ENCODE peak calls at places on chromosome 19, in six cellular contexts. V, C, F, B, A and O are unnamed samples.

GRCh38 chr19:48539503-48540096 is 12.4 kb upstream of the SULT2B1 start:
- DNase-seq in A (peak; percentile 30), C (no peak), B (no peak), V (peak; percentile 62), F (no peak), O (no peak)

GRCh38 chr19:8910775-8911414 is 78.7 kb downstream of the MBD3L1 start:
- DNase-seq in V (no peak), F (no peak), A (no peak), C (no peak), B (no peak), O (no peak)

GRCh38 chr19:6761053-6761676 is 6.1 kb downstream of the SH2D3A start:
- DNase-seq in V (no peak), B (no peak), A (peak; percentile 7), C (no peak), F (no peak), O (no peak)

GRCh38 chr19:9381367-9381785 is 18.6 kb downstream of the ZNF177 start:
- DNase-seq in B (no peak), A (no peak), C (no peak), F (no peak), V (no peak), O (no peak)

GRCh38 chr19:17784201-17785008 is 10.5 kb upstream of the B3GNT3 start:
- DNase-seq in A (peak; percentile 73), B (peak; percentile 55), V (peak; percentile 83), F (peak; percentile 50), C (peak; percentile 33), O (peak; percentile 62)

GRCh38 chr19:13100031-13100588 is 2.5 kb downstream of the LYL1 start:
- DNase-seq in C (no peak), B (peak; percentile 48), A (no peak), F (peak; percentile 44), V (no peak), O (peak; percentile 31)

GRCh38 chr19:13013649-13014048 is 18.4 kb downstream of the NFIX start:
- DNase-seq in B (no peak), C (peak; percentile 51), V (no peak), A (no peak), F (no peak), O (no peak)

GRCh38 chr19:38162632-38163031 is 61.4 kb downstream of the DPF1 start:
- DNase-seq in F (no peak), A (no peak), B (no peak), C (no peak), V (no peak), O (no peak)

GRCh38 chr19:15456871-15457700 is 7.3 kb downstream of the RASAL3 start:
- DNase-seq in V (no peak), F (no peak), B (no peak), A (no peak), C (no peak), O (no peak)

GRCh38 chr19:46081928-46082727 is 41.3 kb upstream of the IGFL4 start:
- DNase-seq in F (no peak), A (no peak), B (no peak), V (no peak), C (no peak), O (no peak)

GRCh38 chr19:2578391-2578826 is 102.5 kb downstream of the GADD45B start:
- DNase-seq in F (no peak), V (peak; percentile 69), C (no peak), B (no peak), A (no peak), O (no peak)

GRCh38 chr19:20325151-20325550 is 158.1 kb downstream of the ZNF486 start:
- DNase-seq in F (no peak), B (no peak), C (no peak), V (no peak), A (no peak), O (no peak)

GRCh38 chr19:1469936-1470863 is 8.8 kb downstream of the C19orf25 start:
- DNase-seq in C (no peak), V (peak; percentile 76), A (no peak), F (peak; percentile 67), B (peak; percentile 38), O (no peak)

GRCh38 chr19:4174895-4175668 is 7.3 kb downstream of the SIRT6 start:
- DNase-seq in F (no peak), B (no peak), A (no peak), V (no peak), C (no peak), O (no peak)

GRCh38 chr19:29641597-29641996 is 23.7 kb upstream of the PLEKHF1 start:
- DNase-seq in F (no peak), C (no peak), V (no peak), B (no peak), A (no peak), O (no peak)

GRCh38 chr19:45468803-45469131 is 971 bp downstream of the FOSB start:
- DNase-seq in B (no peak), A (no peak), F (no peak), C (no peak), V (no peak), O (no peak)

GRCh38 chr19:12792048-12792852 is 964 bp downstream of the JUNB start:
- DNase-seq in B (peak; percentile 48), V (peak; percentile 91), C (peak; percentile 61), A (peak; percentile 87), F (peak; percentile 59), O (peak; percentile 95)

GRCh38 chr19:10740798-10741197 is 22.9 kb downstream of the DNM2 start:
- DNase-seq in F (no peak), V (no peak), B (no peak), C (no peak), A (no peak), O (no peak)

GRCh38 chr19:10736916-10737551 is 19.2 kb downstream of the DNM2 start:
- DNase-seq in C (no peak), F (no peak), A (no peak), B (no peak), V (no peak), O (no peak)

GRCh38 chr19:10735741-10736140 is 17.9 kb downstream of the DNM2 start:
- DNase-seq in F (no peak), A (no peak), C (no peak), V (no peak), B (no peak), O (no peak)

GRCh38 chr19:10730932-10731331 is 13.1 kb downstream of the DNM2 start:
- DNase-seq in A (no peak), F (no peak), C (no peak), V (no peak), B (no peak), O (no peak)

DNA sequence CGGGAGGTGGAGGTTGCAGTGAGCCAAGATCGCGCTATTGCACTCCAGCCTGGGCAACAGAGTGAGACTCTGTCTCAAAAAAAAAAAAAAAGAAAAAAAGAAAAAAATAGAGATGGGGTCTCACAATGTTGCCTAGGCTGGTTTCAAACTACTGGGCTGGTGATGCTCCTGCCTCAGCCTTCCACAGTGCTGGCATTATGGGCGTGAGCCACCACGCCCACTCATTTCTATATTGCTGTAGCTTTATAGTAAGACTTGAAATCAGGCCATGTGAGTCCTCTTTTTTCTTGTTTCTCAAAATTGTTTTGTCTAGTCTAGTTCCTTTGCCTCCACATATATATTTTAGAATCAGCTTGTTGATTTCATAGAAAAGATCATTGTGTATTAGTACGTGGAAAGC is 18.3 kb downstream of the DNM2 start:
- DNase-seq in A (no peak), F (no peak), B (no peak), V (no peak), C (no peak), O (no peak)
- H3K27ac ChIP-seq in A (peak overlapping the region; percentile 22), F (no peak overlapping the region), B (no peak overlapping the region), V (no peak overlapping the region), C (no peak overlapping the region), O (peak overlapping the region; percentile 67)

GRCh38 chr19:43505941-43506340 is 1.4 kb upstream of the PHLDB3 start:
- DNase-seq in V (no peak), B (no peak), A (no peak), C (no peak), F (no peak), O (no peak)
- H3K27ac ChIP-seq in V (no peak overlapping the region), B (no peak overlapping the region), A (no peak overlapping the region), C (no peak overlapping the region), F (peak overlapping the region; percentile 92), O (no peak overlapping the region)

GRCh38 chr19:33690461-33691427 is 69.0 kb downstream of the CHST8 start:
- DNase-seq in B (no peak), A (peak; percentile 58), V (no peak), F (no peak), C (no peak), O (no peak)
- H3K27ac ChIP-seq in B (no peak overlapping the region), A (no peak overlapping the region), V (no peak overlapping the region), F (no peak overlapping the region), C (no peak overlapping the region), O (no peak overlapping the region)

DNA sequence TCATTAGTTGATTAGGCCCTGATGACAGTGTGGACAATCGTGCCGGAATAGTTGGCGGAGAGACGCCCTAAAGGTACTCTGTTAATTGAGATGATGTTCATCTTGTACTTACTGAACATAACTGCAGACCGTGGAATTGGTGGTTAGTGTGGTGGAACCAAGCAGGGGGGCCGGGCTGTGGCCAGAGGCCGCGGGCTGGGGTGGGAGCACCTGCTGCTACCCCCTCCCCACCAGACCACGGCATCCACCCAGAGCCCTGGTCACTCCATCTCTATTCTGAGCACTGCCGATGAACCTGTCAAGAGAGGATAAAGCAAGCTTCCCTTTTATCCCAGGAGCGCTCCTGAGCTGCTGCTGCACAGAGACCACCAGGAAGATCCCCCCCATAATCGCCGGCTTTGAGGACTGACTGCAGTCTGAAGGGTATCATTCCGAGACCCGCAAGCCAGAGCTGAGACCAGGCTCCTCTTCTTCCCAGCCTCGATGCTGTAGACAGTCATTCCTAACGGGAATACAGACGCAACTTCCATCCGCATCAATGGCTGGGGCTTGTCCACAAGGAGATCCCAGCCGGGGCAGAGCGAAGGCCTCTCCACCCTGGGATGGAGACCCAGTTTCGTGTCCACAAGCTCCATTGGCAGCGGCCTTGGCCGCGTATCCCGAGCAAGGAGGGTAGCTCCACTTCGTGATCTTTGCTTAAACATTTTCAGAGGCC is 168.4 kb upstream of the TSHZ3 start:
- DNase-seq in V (no peak), F (no peak), B (no peak), A (no peak), C (no peak), O (peak; percentile 63)
- H3K27ac ChIP-seq in V (no peak overlapping the region), F (no peak overlapping the region), B (no peak overlapping the region), A (no peak overlapping the region), C (no peak overlapping the region), O (no peak overlapping the region)

DNA sequence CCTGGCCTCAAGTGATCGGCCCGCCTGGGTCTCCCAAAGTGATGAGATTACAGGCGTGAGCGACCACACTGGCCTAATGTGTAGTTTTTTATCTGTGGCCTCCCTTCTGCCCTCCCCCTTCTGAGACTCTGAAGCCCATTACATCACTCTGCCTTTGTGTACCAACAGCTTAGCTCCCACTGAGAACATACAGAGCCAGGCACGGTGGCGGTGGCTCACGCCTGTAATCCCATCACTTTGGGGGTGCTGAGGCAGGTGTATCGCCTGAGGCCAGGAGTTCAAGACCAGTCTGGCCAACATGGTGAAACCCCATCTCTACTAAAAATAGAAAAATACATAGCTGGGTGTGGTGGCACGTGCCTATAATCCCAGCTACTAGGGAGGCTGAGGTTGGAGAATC is 12.6 kb downstream of the NCR1 start:
- DNase-seq in A (no peak), V (no peak), C (no peak), B (no peak), F (no peak), O (no peak)
- H3K27ac ChIP-seq in A (no peak overlapping the region), V (no peak overlapping the region), C (no peak overlapping the region), B (no peak overlapping the region), F (no peak overlapping the region), O (no peak overlapping the region)